ENCODE peak calls at places on chromosomes 16 and 17, in four cellular contexts. C is tibial nerve, F is OCI-LY7, B is HL-60. M is an unnamed sample.
A peak's percentile ranks its signal among the peaks of the same experiment; 100 is the strongest.

GRCh38 chr17:6097005-6097279 is 26.8 kb downstream of the WSCD1 start:
- DNase-seq in F (no peak), B (no peak), C (no peak), M (no peak)

GRCh38 chr17:34254651-34255380 is at the start of gene CCL2:
- DNase-seq in F (no peak), C (peak; percentile 81), B (peak; percentile 68), M (no peak)

GRCh38 chr16:52191533-52192134 is 355.3 kb downstream of the TOX3 start:
- DNase-seq in C (peak; percentile 62), B (peak; percentile 22), F (peak; percentile 54), M (peak; percentile 15)

GRCh38 chr16:2365895-2366294 is 25.4 kb upstream of the ABCA3 start:
- DNase-seq in B (no peak), C (no peak), F (no peak), M (no peak)

GRCh38 chr17:75611746-75612437 is 21.3 kb upstream of the SMIM5 start:
- DNase-seq in B (no peak), F (no peak), C (no peak), M (no peak)

GRCh38 chr16:66678314-66678713 is 18.2 kb downstream of the CMTM4 start:
- DNase-seq in C (no peak), B (no peak), F (no peak), M (no peak)

GRCh38 chr16:25679468-25680010 is 12.2 kb upstream of the HS3ST4 start:
- DNase-seq in C (no peak), F (no peak), B (no peak), M (no peak)

GRCh38 chr16:46748775-46749705 is 896 bp upstream of the MYLK3 start:
- DNase-seq in B (no peak), C (no peak), F (peak; percentile 18), M (no peak)

GRCh38 chr17:70345061-70345460 is 175.7 kb downstream of the KCNJ2 start:
- DNase-seq in C (no peak), F (no peak), B (no peak), M (no peak)

GRCh38 chr17:57106107-57106835 is 21.2 kb downstream of the AKAP1 start:
- DNase-seq in B (no peak), C (no peak), F (no peak), M (no peak)

GRCh38 chr17:3777366-3777765 is 23.6 kb downstream of the ITGAE start:
- DNase-seq in F (no peak), B (no peak), C (no peak), M (no peak)

GRCh38 chr17:68441064-68441770 is 16.1 kb downstream of the WIPI1 start:
- DNase-seq in B (no peak), C (no peak), F (peak; percentile 70), M (no peak)

GRCh38 chr17:82042649-82043048 is 5.2 kb upstream of the DCXR start:
- DNase-seq in F (no peak), C (no peak), B (no peak), M (no peak)

GRCh38 chr17:49910094-49910857 is 58.7 kb upstream of the DLX4 start:
- DNase-seq in C (no peak), F (no peak), B (no peak), M (no peak)

GRCh38 chr16:50964491-50964890 is 186.6 kb downstream of the SALL1 start:
- DNase-seq in F (no peak), B (no peak), C (no peak), M (no peak)

GRCh38 chr16:11188801-11189740 is 66.9 kb downstream of the SOCS1 start:
- DNase-seq in B (no peak), C (no peak), F (no peak), M (no peak)

GRCh38 chr16:23145608-23146007 is 3.6 kb downstream of the USP31 start:
- DNase-seq in B (no peak), F (no peak), C (no peak), M (no peak)

GRCh38 chr16:29897333-29897732 is 2.0 kb downstream of the SEZ6L2 start:
- DNase-seq in B (no peak), F (no peak), C (no peak), M (no peak)

GRCh38 chr17:51217946-51218345 is 41.9 kb downstream of the MBTD1 start:
- DNase-seq in C (no peak), B (no peak), F (no peak), M (no peak)

GRCh38 chr17:78781339-78782304 is at the start of gene CYTH1:
- DNase-seq in C (no peak), F (peak; percentile 65), B (no peak), M (no peak)

GRCh38 chr17:83189673-83190385 is 110.4 kb downstream of the METRNL start:
- DNase-seq in B (no peak), C (peak; percentile 53), F (no peak), M (no peak)

GRCh38 chr17:81431545-81432482 is 36.6 kb downstream of the BAHCC1 start:
- DNase-seq in F (no peak), B (no peak), C (no peak), M (no peak)

GRCh38 chr16:9114112-9114511 is 22.7 kb downstream of the HAPSTR1 start:
- DNase-seq in B (no peak), C (no peak), F (no peak), M (no peak)

GRCh38 chr16:27977966-27978365 is 85.5 kb downstream of the GSG1L start:
- DNase-seq in C (no peak), B (no peak), F (no peak), M (no peak)

GRCh38 chr17:18285296-18285695 is 24.8 kb downstream of the MIEF2 start:
- DNase-seq in C (no peak), B (no peak), F (no peak), M (no peak)

GRCh38 chr17:81207610-81208581 is 14.9 kb downstream of the CEP131 start:
- DNase-seq in B (no peak), C (no peak), F (peak; percentile 94), M (no peak)

GRCh38 chr16:11076259-11077018 is 132.1 kb downstream of the CLEC16A start:
- DNase-seq in B (no peak), C (no peak), F (no peak), M (no peak)

GRCh38 chr17:28700830-28701492 is 10.7 kb downstream of the PROCA1 start:
- DNase-seq in C (no peak), B (no peak), F (no peak), M (no peak)

GRCh38 chr17:42743595-42744282 is 1.1 kb downstream of the EZH1 start:
- DNase-seq in C (no peak), F (no peak), B (no peak), M (no peak)

GRCh38 chr16:74309789-74310781 is 13.5 kb downstream of the PSMD7 start:
- DNase-seq in B (no peak), F (peak; percentile 55), C (peak; percentile 28), M (no peak)

GRCh38 chr16:11636172-11636721 is 32.0 kb upstream of the SNN start:
- DNase-seq in B (no peak), F (no peak), C (no peak), M (no peak)

GRCh38 chr17:29292071-29292991 is 1.6 kb downstream of the NUFIP2 start:
- DNase-seq in B (no peak), C (peak; percentile 66), F (peak; percentile 62), M (no peak)

GRCh38 chr17:9116311-9116820 is 95.1 kb downstream of the NTN1 start:
- DNase-seq in F (no peak), B (no peak), C (no peak), M (no peak)

GRCh38 chr17:27245230-27245696 is 48.7 kb upstream of the WSB1 start:
- DNase-seq in F (peak; percentile 77), B (peak; percentile 93), C (peak; percentile 66), M (peak; percentile 51)

GRCh38 chr17:47633996-47634395 is 15.7 kb upstream of the KPNB1 start:
- DNase-seq in B (no peak), F (no peak), C (no peak), M (no peak)
- H3K4me3 ChIP-seq in B (no peak overlapping the region), F (no peak overlapping the region), C (no peak overlapping the region), M (no peak overlapping the region)

DNA sequence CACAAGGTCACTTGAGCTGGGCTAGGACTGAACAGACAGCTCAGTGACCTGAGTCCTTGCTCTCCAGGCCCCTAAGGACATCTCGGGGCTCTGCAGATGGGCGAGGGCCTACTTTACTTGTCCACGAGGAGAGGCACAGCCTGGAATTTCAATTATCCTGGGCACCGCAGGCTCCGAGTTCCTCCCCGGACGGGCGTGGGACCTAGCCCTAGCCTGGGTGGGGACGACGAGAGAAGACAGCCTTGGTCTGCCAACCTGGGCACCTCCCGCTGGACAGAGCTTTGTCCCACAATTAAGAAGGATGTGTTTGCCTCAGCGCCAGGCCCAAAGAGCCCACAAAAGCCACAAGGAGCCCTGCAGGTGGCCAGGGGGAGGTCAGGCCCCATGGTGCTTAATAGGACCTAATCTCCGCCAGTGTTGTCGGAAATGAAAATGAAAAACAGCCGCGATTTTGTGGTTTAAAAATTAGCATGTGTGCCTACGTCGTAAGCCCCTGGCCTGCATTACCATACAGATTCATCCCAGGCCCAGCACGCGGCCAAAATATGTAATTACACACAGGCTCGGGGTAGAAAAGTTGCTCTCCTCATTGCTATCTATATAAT is 51.4 kb upstream of the LHX1 start:
- DNase-seq in B (no peak), F (no peak), C (no peak), M (no peak)
- TF ChIP-seq CTCF in B (no peak), F (no peak), C (no peak), M (no peak)

GRCh38 chr17:60141111-60142018 is 8.4 kb upstream of the CA4 start:
- DNase-seq in C (no peak), B (no peak), F (no peak), M (no peak)

GRCh38 chr17:60142872-60143499 is 6.8 kb upstream of the CA4 start:
- DNase-seq in B (peak; percentile 57), F (peak; percentile 87), C (peak; percentile 94), M (peak; percentile 43)

GRCh38 chr17:60137731-60138130 is 12.0 kb upstream of the CA4 start:
- DNase-seq in F (no peak), C (no peak), B (no peak), M (no peak)

GRCh38 chr17:60138769-60139437 is 10.9 kb upstream of the CA4 start:
- DNase-seq in B (no peak), C (no peak), F (no peak), M (no peak)

GRCh38 chr17:60139438-60140285 is 10.1 kb upstream of the CA4 start:
- DNase-seq in F (no peak), C (peak; percentile 49), B (no peak), M (no peak)
- H3K4me3 ChIP-seq in F (no peak overlapping the region), C (no peak overlapping the region), B (no peak overlapping the region), M (no peak overlapping the region)

DNA sequence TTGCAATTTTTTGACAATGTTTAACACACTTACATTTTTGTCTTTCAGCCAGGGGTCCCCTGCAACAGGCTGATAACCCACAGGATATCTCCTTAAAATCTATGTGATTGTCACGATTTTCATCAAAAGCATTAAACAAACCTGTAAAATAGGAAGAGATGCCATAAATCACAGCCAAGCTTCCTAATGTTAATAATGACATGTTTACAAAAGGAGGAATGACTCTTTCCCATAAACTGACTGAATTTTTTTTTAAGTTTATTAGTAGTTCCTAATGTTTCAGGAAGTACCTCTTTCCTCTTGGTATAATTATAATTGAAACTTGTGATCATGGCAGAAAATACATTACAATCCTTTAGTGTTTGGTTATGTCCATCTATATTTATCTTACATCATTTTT is 119.6 kb downstream of the CA4 start:
- DNase-seq in C (no peak), F (no peak), B (no peak), M (no peak)
- TF ChIP-seq CTCF in C (no peak), F (no peak), B (no peak), M (no peak)

M was measured in GM12864.